ENCODE peak calls at places on chromosome 17, in ten cellular contexts. O is HCT116, L is IMR-90, V is tibial nerve, M is sigmoid colon, U is uterus, N is thyroid gland, Y is transverse colon, F is GM12878, E is stomach. S is an unnamed sample.

GRCh38 chr17:1484586-1485310 is 7.7 kb downstream of the MYO1C start:
- DNase-seq in O (peak; percentile 65), L (no peak), V (no peak), M (peak; percentile 85), U (peak; percentile 68), N (peak; percentile 79), Y (peak; percentile 79), F (peak; percentile 43), E (peak; percentile 69), S (no peak)

GRCh38 chr17:49760909-49761558 is 2.9 kb downstream of the FAM117A start:
- DNase-seq in O (no peak), L (no peak), V (no peak), M (no peak), U (no peak), N (no peak), Y (no peak), F (no peak), E (no peak), S (no peak)

GRCh38 chr17:77610980-77611641 is 347.4 kb upstream of the TNRC6C start:
- DNase-seq in O (no peak), L (no peak), V (no peak), M (peak; percentile 57), U (no peak), N (peak; percentile 8), Y (no peak), F (no peak), E (no peak), S (no peak)

GRCh38 chr17:897970-898619 is 81.5 kb downstream of the NXN start:
- DNase-seq in O (no peak), L (no peak), V (no peak), M (no peak), U (no peak), N (no peak), Y (no peak), F (no peak), E (no peak), S (no peak)

GRCh38 chr17:14784997-14785696 is 480.0 kb downstream of the PMP22 start:
- DNase-seq in O (no peak), L (no peak), V (no peak), M (no peak), U (no peak), N (no peak), Y (no peak), F (no peak), E (no peak), S (no peak)

GRCh38 chr17:69230939-69231338 is 2.3 kb upstream of the ABCA10 start:
- DNase-seq in O (no peak), L (no peak), V (no peak), M (no peak), U (no peak), N (no peak), Y (no peak), F (no peak), E (no peak), S (no peak)

GRCh38 chr17:1558401-1558800 is 4.2 kb downstream of the PITPNA start:
- DNase-seq in O (no peak), L (no peak), V (no peak), M (no peak), U (no peak), N (no peak), Y (no peak), F (no peak), E (no peak), S (no peak)

GRCh38 chr17:7282752-7283321 is 1.3 kb downstream of the SLC2A4 start:
- DNase-seq in O (no peak), L (no peak), V (no peak), M (peak; percentile 78), U (no peak), N (no peak), Y (no peak), F (no peak), E (no peak), S (no peak)

GRCh38 chr17:68972119-68972704 is 17.0 kb upstream of the ABCA8 start:
- DNase-seq in O (peak; percentile 15), L (peak; percentile 36), V (no peak), M (no peak), U (no peak), N (no peak), Y (no peak), F (no peak), E (no peak), S (peak; percentile 46)

GRCh38 chr17:39979021-39979660 is 1.5 kb upstream of the PSMD3 start:
- DNase-seq in O (no peak), L (peak; percentile 96), V (no peak), M (no peak), U (peak; percentile 85), N (no peak), Y (no peak), F (no peak), E (no peak), S (no peak)

GRCh38 chr17:28065706-28066105 is 23.2 kb downstream of the NLK start:
- DNase-seq in O (no peak), L (peak; percentile 11), V (no peak), M (no peak), U (no peak), N (no peak), Y (no peak), F (no peak), E (no peak), S (no peak)

GRCh38 chr17:31369266-31369665 is 22.2 kb upstream of the RAB11FIP4 start:
- DNase-seq in O (no peak), L (peak; percentile 48), V (no peak), M (no peak), U (no peak), N (no peak), Y (no peak), F (no peak), E (no peak), S (no peak)

GRCh38 chr17:75877752-75878173 is 618 bp downstream of the TRIM47 start:
- DNase-seq in O (no peak), L (peak; percentile 71), V (peak; percentile 50), M (peak; percentile 88), U (peak; percentile 68), N (peak; percentile 70), Y (peak; percentile 88), F (no peak), E (peak; percentile 86), S (peak; percentile 72)

GRCh38 chr17:77528516-77529327 is 388.0 kb downstream of the SEC14L1 start:
- DNase-seq in O (no peak), L (no peak), V (no peak), M (peak; percentile 37), U (no peak), N (no peak), Y (no peak), F (no peak), E (no peak), S (no peak)

GRCh38 chr17:51153210-51154072 is at the start of gene NME1:
- DNase-seq in O (peak; percentile 100), L (peak; percentile 100), V (peak; percentile 86), M (peak; percentile 98), U (peak; percentile 98), N (peak; percentile 96), Y (peak; percentile 96), F (peak; percentile 99), E (peak; percentile 97), S (peak; percentile 99)
- TF ChIP-seq CTCF in O (peak; percentile 100), L (peak; percentile 97), V (peak; percentile 73), M (peak; percentile 66), U (peak; percentile 84), N (peak; percentile 75), Y (peak; percentile 74), F (peak; percentile 98), E (peak; percentile 53), S (peak; percentile 71)

GRCh38 chr17:82882715-82883446 is 43.1 kb upstream of the ZNF750 start:
- DNase-seq in O (no peak), L (no peak), V (no peak), M (no peak), U (no peak), N (no peak), Y (peak; percentile 70), F (no peak), E (peak; percentile 90), S (peak; percentile 32)
- TF ChIP-seq POLR2A in O (no peak), L (no peak), V (no peak), M (no peak), U (no peak), N (no peak), Y (peak; percentile 54), F (peak; percentile 15), E (no peak), S (no peak)

GRCh38 chr17:48057626-48058025 is 9.5 kb downstream of the NFE2L1 start:
- DNase-seq in O (no peak), L (no peak), V (no peak), M (no peak), U (no peak), N (no peak), Y (no peak), F (no peak), E (no peak), S (no peak)

GRCh38 chr17:48056879-48057278 is 8.7 kb downstream of the NFE2L1 start:
- DNase-seq in O (no peak), L (no peak), V (no peak), M (no peak), U (no peak), N (no peak), Y (no peak), F (no peak), E (no peak), S (no peak)

GRCh38 chr17:48060249-48060648 is 12.1 kb downstream of the NFE2L1 start:
- DNase-seq in O (no peak), L (no peak), V (no peak), M (peak; percentile 62), U (no peak), N (no peak), Y (no peak), F (no peak), E (no peak), S (no peak)

GRCh38 chr17:48059125-48059668 is 11.0 kb downstream of the NFE2L1 start:
- DNase-seq in O (no peak), L (no peak), V (no peak), M (peak; percentile 20), U (no peak), N (no peak), Y (no peak), F (no peak), E (no peak), S (no peak)

DNA sequence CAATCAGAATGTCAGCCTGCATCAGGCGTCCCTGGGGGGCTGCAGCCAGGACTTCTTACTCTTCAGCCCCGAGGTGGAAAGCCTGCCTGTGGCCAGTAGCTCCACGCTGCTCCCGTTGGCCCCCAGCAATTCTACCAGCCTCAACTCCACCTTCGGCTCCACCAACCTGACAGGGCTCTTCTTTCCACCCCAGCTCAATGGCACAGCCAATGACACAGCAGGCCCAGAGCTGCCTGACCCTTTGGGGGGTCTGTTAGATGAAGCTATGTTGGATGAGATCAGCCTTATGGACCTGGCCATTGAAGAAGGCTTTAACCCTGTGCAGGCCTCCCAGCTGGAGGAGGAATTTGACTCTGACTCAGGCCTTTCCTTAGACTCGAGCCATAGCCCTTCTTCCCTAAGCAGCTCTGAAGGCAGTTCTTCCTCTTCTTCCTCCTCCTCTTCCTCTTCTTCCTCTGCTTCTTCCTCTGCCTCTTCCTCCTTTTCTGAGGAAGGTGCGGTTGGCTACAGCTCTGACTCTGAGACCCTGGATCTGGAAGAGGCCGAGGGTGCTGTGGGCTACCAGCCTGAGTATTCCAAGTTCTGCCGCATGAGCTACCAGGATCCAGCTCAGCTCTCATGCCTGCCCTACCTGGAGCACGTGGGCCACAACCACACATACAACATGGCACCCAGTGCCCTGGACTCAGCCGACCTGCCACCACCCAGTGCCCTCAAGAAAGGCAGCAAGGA is 10.4 kb downstream of the NFE2L1 start:
- DNase-seq in O (no peak), L (no peak), V (no peak), M (no peak), U (no peak), N (no peak), Y (no peak), F (no peak), E (no peak), S (no peak)
- H3K36me3 ChIP-seq in O (peaks cover 67% of the 10 kb centered on the region), L (peaks cover 65% of the 10 kb centered on the region), V (peaks cover 90% of the 10 kb centered on the region), M (peaks cover 62% of the 10 kb centered on the region), U (no peaks in the 10 kb centered on the region), N (peaks cover 54% of the 10 kb centered on the region), Y (peaks cover 61% of the 10 kb centered on the region), F (peaks cover 46% of the 10 kb centered on the region), E (peaks cover 96% of the 10 kb centered on the region), S (no peaks in the 10 kb centered on the region)

GRCh38 chr17:2592974-2593845 is at the start of gene PAFAH1B1:
- DNase-seq in O (peak; percentile 56), L (peak; percentile 72), V (peak; percentile 84), M (peak; percentile 94), U (peak; percentile 86), N (peak; percentile 92), Y (peak; percentile 93), F (peak; percentile 24), E (peak; percentile 92), S (peak; percentile 91)
- TF ChIP-seq CTCF in O (no peak), L (peak; percentile 21), V (peak; percentile 18), M (no peak), U (peak; percentile 44), N (peak; percentile 34), Y (no peak), F (peak; percentile 27), E (no peak), S (peak; percentile 15)